ENCODE peak calls at places on chromosome 12, in seven cellular contexts. K is pancreas, O is astrocyte of the spinal cord, F is uterus, Q is nephron progenitor cell, H is foreskin fibroblast, V is mesothelial cell of epicardium. Y is an unnamed sample.

GRCh38 chr12:132634411-132634990 is 15.9 kb downstream of the P2RX2 start:
- DNase-seq in K (no peak), O (no peak), F (no peak), Q (no peak), H (no peak), V (no peak), Y (no peak)

GRCh38 chr12:13911756-13912554 is 69.4 kb downstream of the GRIN2B start:
- DNase-seq in K (no peak), O (no peak), F (no peak), Q (no peak), H (no peak), V (no peak), Y (no peak)

GRCh38 chr12:128794661-128795529 is 28.9 kb downstream of the SLC15A4 start:
- DNase-seq in K (no peak), O (no peak), F (no peak), Q (no peak), H (no peak), V (no peak), Y (no peak)

GRCh38 chr12:54967461-54967860 is 17.1 kb downstream of the TESPA1 start:
- DNase-seq in K (no peak), O (peak; percentile 13), F (no peak), Q (no peak), H (no peak), V (no peak), Y (no peak)

GRCh38 chr12:53025250-53025649 is 19.0 kb downstream of the EIF4B start:
- DNase-seq in K (no peak), O (no peak), F (no peak), Q (no peak), H (no peak), V (no peak), Y (no peak)

GRCh38 chr12:102314821-102315220 is 117.2 kb upstream of the PMCH start:
- DNase-seq in K (no peak), O (no peak), F (no peak), Q (no peak), H (no peak), V (no peak), Y (no peak)

GRCh38 chr12:54215990-54216579 is 27.3 kb upstream of the SMUG1 start:
- DNase-seq in K (peak; percentile 61), O (no peak), F (no peak), Q (no peak), H (no peak), V (no peak), Y (no peak)

GRCh38 chr12:13472690-13473089 is 276.2 kb downstream of the EMP1 start:
- DNase-seq in K (no peak), O (peak; percentile 11), F (no peak), Q (no peak), H (peak; percentile 24), V (no peak), Y (no peak)

GRCh38 chr12:128258866-128259555 is 8.0 kb upstream of the TMEM132C start:
- DNase-seq in K (no peak), O (no peak), F (no peak), Q (no peak), H (no peak), V (no peak), Y (no peak)

GRCh38 chr12:22628228-22628627 is 3.3 kb downstream of the ETNK1 start:
- DNase-seq in K (no peak), O (no peak), F (no peak), Q (no peak), H (no peak), V (no peak), Y (no peak)

GRCh38 chr12:22634883-22635282 is 9.9 kb downstream of the ETNK1 start:
- DNase-seq in K (no peak), O (no peak), F (no peak), Q (no peak), H (no peak), V (no peak), Y (no peak)

GRCh38 chr12:22627351-22627750 is 2.4 kb downstream of the ETNK1 start:
- DNase-seq in K (no peak), O (peak; percentile 5), F (no peak), Q (no peak), H (no peak), V (no peak), Y (no peak)

GRCh38 chr12:22635812-22636211 is 10.8 kb downstream of the ETNK1 start:
- DNase-seq in K (no peak), O (no peak), F (no peak), Q (no peak), H (no peak), V (no peak), Y (no peak)

GRCh38 chr12:22631863-22632463 is 7.0 kb downstream of the ETNK1 start:
- DNase-seq in K (no peak), O (peak; percentile 22), F (no peak), Q (no peak), H (peak; percentile 56), V (no peak), Y (no peak)
- TF ChIP-seq CTCF in K (peak; percentile 32), O (peak; percentile 50), F (peak; percentile 62), Q (peak; percentile 55), H (peak; percentile 42), V (peak; percentile 63), Y (peak; percentile 50)

DNA sequence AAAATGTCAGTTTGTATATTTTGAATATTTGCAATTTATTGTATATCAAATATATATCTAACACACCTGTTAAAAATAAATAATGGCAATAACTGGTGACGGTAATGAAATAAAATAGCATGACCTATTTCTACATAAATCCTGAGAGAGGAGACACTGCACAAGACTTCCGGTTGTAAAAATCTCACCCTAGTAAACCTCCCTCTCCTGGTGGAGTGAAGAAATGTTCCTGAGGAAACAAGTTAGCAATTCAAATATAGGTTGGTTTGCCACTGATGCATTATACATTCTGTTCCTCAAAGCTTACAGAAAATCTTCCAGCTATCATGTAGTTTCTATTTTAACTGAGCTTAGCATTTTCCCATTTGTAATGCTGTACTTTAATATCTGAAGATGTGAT is 166.2 kb upstream of the SYT10 start:
- DNase-seq in K (no peak), O (no peak), F (no peak), Q (no peak), H (no peak), V (no peak), Y (no peak)
- TF ChIP-seq CTCF in K (no peak), O (peak; percentile 6), F (no peak), Q (peak; percentile 35), H (no peak), V (no peak), Y (no peak)

DNA sequence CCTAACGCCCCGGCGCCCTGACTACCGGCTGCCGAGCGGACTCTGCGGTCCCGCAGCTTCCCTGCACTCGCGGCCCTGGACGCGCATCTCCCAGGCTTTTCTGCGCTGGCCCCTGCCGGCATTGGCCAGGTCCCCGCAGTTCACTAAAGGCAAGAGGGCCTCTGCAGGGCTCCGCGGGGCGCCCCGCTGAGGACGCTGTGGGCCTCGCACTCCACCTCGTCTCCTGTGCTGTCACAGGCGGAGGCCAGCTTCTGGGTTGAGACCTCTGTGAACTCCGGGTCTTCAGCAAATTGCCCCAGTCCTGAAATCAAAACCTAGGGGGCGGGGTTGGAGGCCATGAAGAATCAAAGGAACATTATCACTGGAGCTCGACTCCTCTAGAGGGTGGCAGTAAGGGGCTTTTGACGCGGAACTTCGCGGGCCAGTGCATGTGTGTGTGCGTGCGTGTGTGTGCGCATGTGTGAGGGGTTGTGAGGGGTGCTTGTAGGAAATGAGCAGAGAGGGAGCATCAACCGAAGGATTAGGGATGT is 68.5 kb upstream of the CAPRIN2 start:
- DNase-seq in K (peak; percentile 74), O (no peak), F (peak; percentile 37), Q (peak; percentile 68), H (no peak), V (peak; percentile 53), Y (no peak)
- TF ChIP-seq CTCF in K (no peak), O (no peak), F (no peak), Q (no peak), H (peak; percentile 21), V (no peak), Y (no peak)

GRCh38 chr12:93185369-93185741 is 192.4 kb upstream of the NUDT4 start:
- DNase-seq in K (no peak), O (no peak), F (no peak), Q (no peak), H (no peak), V (no peak), Y (no peak)

GRCh38 chr12:93186131-93186530 is 191.6 kb upstream of the NUDT4 start:
- DNase-seq in K (no peak), O (no peak), F (no peak), Q (no peak), H (peak; percentile 65), V (no peak), Y (no peak)

GRCh38 chr12:93186621-93187020 is 191.1 kb upstream of the NUDT4 start:
- DNase-seq in K (no peak), O (no peak), F (no peak), Q (no peak), H (no peak), V (no peak), Y (no peak)

GRCh38 chr12:93183940-93184663 is 193.6 kb upstream of the NUDT4 start:
- DNase-seq in K (no peak), O (no peak), F (peak; percentile 63), Q (no peak), H (peak; percentile 54), V (no peak), Y (no peak)

GRCh38 chr12:93184664-93185368 is 192.9 kb upstream of the NUDT4 start:
- DNase-seq in K (no peak), O (no peak), F (no peak), Q (no peak), H (peak; percentile 49), V (no peak), Y (no peak)
- TF ChIP-seq CTCF in K (no peak), O (no peak), F (no peak), Q (no peak), H (no peak), V (no peak), Y (no peak)

GRCh38 chr12:27969901-27970390 is 2.6 kb downstream of the PTHLH start:
- DNase-seq in K (peak; percentile 85), O (peak; percentile 57), F (peak; percentile 40), Q (peak; percentile 78), H (peak; percentile 67), V (no peak), Y (peak; percentile 56)
- TF ChIP-seq CTCF in K (no peak), O (no peak), F (peak; percentile 10), Q (no peak), H (no peak), V (no peak), Y (no peak)

GRCh38 chr12:67650528-67651379 is 2.2 kb downstream of the DYRK2 start:
- DNase-seq in K (no peak), O (peak; percentile 20), F (no peak), Q (peak; percentile 12), H (no peak), V (no peak), Y (peak; percentile 13)

GRCh38 chr12:67650127-67650495 is 1.6 kb downstream of the DYRK2 start:
- DNase-seq in K (peak; percentile 61), O (peak; percentile 17), F (peak; percentile 21), Q (peak; percentile 10), H (peak; percentile 39), V (no peak), Y (peak; percentile 46)

GRCh38 chr12:67649165-67650126 is 901 bp downstream of the DYRK2 start:
- DNase-seq in K (peak; percentile 81), O (peak; percentile 14), F (peak; percentile 37), Q (peak; percentile 54), H (peak; percentile 56), V (peak; percentile 51), Y (peak; percentile 20)

GRCh38 chr12:67648306-67649164 is at the start of gene DYRK2:
- DNase-seq in K (peak; percentile 93), O (peak; percentile 77), F (peak; percentile 79), Q (peak; percentile 83), H (peak; percentile 93), V (peak; percentile 78), Y (peak; percentile 75)

DNA sequence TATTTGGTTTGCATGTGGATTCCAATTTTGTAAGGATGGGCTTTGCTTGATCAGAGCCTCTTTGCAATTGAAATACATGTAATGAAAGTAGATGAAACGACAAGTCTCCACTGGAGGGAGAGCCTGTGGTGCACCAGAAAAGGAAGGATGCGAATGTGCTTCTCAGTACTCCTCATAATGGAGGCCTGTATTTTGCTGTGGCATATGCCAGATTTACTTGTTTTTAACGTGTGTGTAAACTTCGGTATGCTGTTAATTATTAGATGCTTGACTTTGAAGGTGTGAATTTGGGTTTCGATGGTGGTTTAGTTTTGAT is 2.8 kb downstream of the DYRK2 start:
- DNase-seq in K (no peak), O (peak; percentile 61), F (no peak), Q (no peak), H (peak; percentile 70), V (no peak), Y (no peak)
- TF ChIP-seq CTCF in K (no peak), O (peak; percentile 49), F (no peak), Q (no peak), H (peak; percentile 33), V (no peak), Y (no peak)

Y was measured in prostate gland.